ENCODE peak calls at places on chromosome 19, in six cellular contexts. F, M, U, T, P and R are unnamed samples.

GRCh38 chr19:38199340-38199739 is 24.7 kb downstream of the DPF1 start:
- DNase-seq in F (no peak), M (no peak), U (no peak), T (no peak), P (no peak), R (no peak)

GRCh38 chr19:44576843-44577565 is 36.4 kb upstream of the IGSF23 start:
- DNase-seq in F (no peak), M (no peak), U (no peak), T (no peak), P (peak; percentile 78), R (peak; percentile 37)

GRCh38 chr19:32809254-32809653 is 60.3 kb downstream of the SLC7A9 start:
- DNase-seq in F (no peak), M (no peak), U (no peak), T (no peak), P (no peak), R (no peak)

GRCh38 chr19:11361771-11362731 is 6.8 kb downstream of the PLPPR2 start:
- DNase-seq in F (no peak), M (no peak), U (no peak), T (no peak), P (no peak), R (no peak)

GRCh38 chr19:4369109-4369887 is 25.9 kb downstream of the MPND start:
- DNase-seq in F (peak; percentile 42), M (no peak), U (no peak), T (peak; percentile 64), P (peak; percentile 38), R (peak; percentile 31)

GRCh38 chr19:5001547-5002131 is 32.7 kb downstream of the KDM4B start:
- DNase-seq in F (no peak), M (peak; percentile 26), U (peak; percentile 80), T (no peak), P (peak; percentile 23), R (peak; percentile 88)

GRCh38 chr19:4889034-4889825 is 13.5 kb downstream of the ARRDC5 start:
- DNase-seq in F (no peak), M (peak; percentile 82), U (peak; percentile 58), T (no peak), P (no peak), R (peak; percentile 46)

GRCh38 chr19:21765151-21765550 is 2.2 kb downstream of the ZNF100 start:
- DNase-seq in F (no peak), M (no peak), U (no peak), T (no peak), P (no peak), R (no peak)

GRCh38 chr19:38388310-38389100 is at the start of gene SPRED3:
- DNase-seq in F (no peak), M (peak; percentile 49), U (peak; percentile 66), T (no peak), P (no peak), R (peak; percentile 61)

GRCh38 chr19:47322048-47322447 is 9.9 kb upstream of the C5AR2 start:
- DNase-seq in F (no peak), M (no peak), U (no peak), T (no peak), P (no peak), R (no peak)

GRCh38 chr19:17036640-17037039 is 10.0 kb upstream of the CPAMD8 start:
- DNase-seq in F (no peak), M (no peak), U (no peak), T (no peak), P (no peak), R (no peak)

GRCh38 chr19:35357867-35358573 is at the start of gene FFAR3:
- DNase-seq in F (no peak), M (no peak), U (peak; percentile 46), T (peak; percentile 29), P (peak; percentile 14), R (peak; percentile 56)

GRCh38 chr19:54154603-54155345 is 4.7 kb downstream of the LENG1 start:
- DNase-seq in F (no peak), M (no peak), U (peak; percentile 48), T (no peak), P (no peak), R (peak; percentile 66)

GRCh38 chr19:11767633-11768133 is 883 bp downstream of the ZNF441 start:
- DNase-seq in F (peak; percentile 1), M (no peak), U (peak; percentile 56), T (peak; percentile 13), P (peak; percentile 50), R (peak; percentile 43)

GRCh38 chr19:4268816-4269430 is 10.1 kb upstream of the SHD start:
- DNase-seq in F (no peak), M (no peak), U (no peak), T (no peak), P (no peak), R (no peak)

GRCh38 chr19:15869109-15869555 is 28.7 kb downstream of the CYP4F2 start:
- DNase-seq in F (no peak), M (no peak), U (peak; percentile 64), T (peak; percentile 15), P (peak; percentile 66), R (peak; percentile 35)

GRCh38 chr19:8426283-8426682 is 13.2 kb downstream of the MARCHF2 start:
- DNase-seq in F (no peak), M (no peak), U (no peak), T (no peak), P (no peak), R (no peak)

GRCh38 chr19:43784981-43785808 is 4.4 kb upstream of the KCNN4 start:
- DNase-seq in F (no peak), M (peak; percentile 64), U (peak; percentile 81), T (peak; percentile 50), P (peak; percentile 81), R (peak; percentile 67)

GRCh38 chr19:3360494-3361383 is 5.6 kb upstream of the NFIC start:
- DNase-seq in F (peak; percentile 74), M (no peak), U (peak; percentile 78), T (peak; percentile 81), P (no peak), R (no peak)

GRCh38 chr19:42242071-42242511 is 311 bp downstream of the GSK3A start:
- DNase-seq in F (peak; percentile 21), M (no peak), U (peak; percentile 33), T (no peak), P (peak; percentile 33), R (peak; percentile 13)

GRCh38 chr19:42051166-42052115 is 18.6 kb downstream of the GRIK5 start:
- DNase-seq in F (no peak), M (no peak), U (no peak), T (no peak), P (peak; percentile 56), R (no peak)

GRCh38 chr19:52901842-52902241 is 4.4 kb upstream of the ZNF320 start:
- DNase-seq in F (no peak), M (no peak), U (no peak), T (no peak), P (no peak), R (no peak)